ENCODE peak calls at places on chromosome 16, in nine cellular contexts. One of them, this sample, is unnamed.

GRCh38 chr16:67068212-67068753 is 39.3 kb downstream of the CBFB start:
- DNase-seq in cardiac muscle cell: no peak
- DNase-seq in stimulated activated CD4-positive, alpha-beta T cell treated with anti-CD3 and anti-CD28 coated beads, Interleukin-4, amount 100 ng/mL, for 48 hours: no peak
- DNase-seq in KG1: no peak
- DNase-seq in mesendoderm: no peak
- DNase-seq in pancreas: no peak
- DNase-seq in chondrocyte: no peak
- DNase-seq in RPMI8226: no peak
- DNase-seq in heart left ventricle: no peak
- DNase-seq in this sample: no peak

GRCh38 chr16:70694088-70694487 is 8.2 kb upstream of the MTSS2 start:
- DNase-seq in pancreas: peak; percentile 44
- DNase-seq in KG1: no peak
- DNase-seq in chondrocyte: no peak
- DNase-seq in cardiac muscle cell: no peak
- DNase-seq in heart left ventricle: no peak
- DNase-seq in RPMI8226: no peak
- DNase-seq in mesendoderm: peak; percentile 98
- DNase-seq in stimulated activated CD4-positive, alpha-beta T cell treated with anti-CD3 and anti-CD28 coated beads, Interleukin-4, amount 100 ng/mL, for 48 hours: no peak
- DNase-seq in this sample: no peak

GRCh38 chr16:80526418-80527061 is 14.3 kb upstream of the DYNLRB2 start:
- DNase-seq in pancreas: no peak
- DNase-seq in mesendoderm: peak; percentile 73
- DNase-seq in KG1: peak; percentile 11
- DNase-seq in chondrocyte: no peak
- DNase-seq in RPMI8226: peak; percentile 55
- DNase-seq in stimulated activated CD4-positive, alpha-beta T cell treated with anti-CD3 and anti-CD28 coated beads, Interleukin-4, amount 100 ng/mL, for 48 hours: peak; percentile 30
- DNase-seq in cardiac muscle cell: peak; percentile 79
- DNase-seq in heart left ventricle: peak; percentile 40
- DNase-seq in this sample: peak; percentile 2

GRCh38 chr16:66954097-66954659 is 6.9 kb upstream of the CES3 start:
- DNase-seq in RPMI8226: peak; percentile 86
- DNase-seq in heart left ventricle: peak; percentile 68
- DNase-seq in KG1: peak; percentile 59
- DNase-seq in mesendoderm: peak; percentile 83
- DNase-seq in chondrocyte: no peak
- DNase-seq in pancreas: peak; percentile 71
- DNase-seq in stimulated activated CD4-positive, alpha-beta T cell treated with anti-CD3 and anti-CD28 coated beads, Interleukin-4, amount 100 ng/mL, for 48 hours: peak; percentile 75
- DNase-seq in cardiac muscle cell: peak; percentile 84
- DNase-seq in this sample: peak; percentile 47

GRCh38 chr16:30895592-30896202 is 717 bp upstream of the CTF1 start:
- DNase-seq in cardiac muscle cell: no peak
- DNase-seq in heart left ventricle: no peak
- DNase-seq in RPMI8226: no peak
- DNase-seq in chondrocyte: no peak
- DNase-seq in stimulated activated CD4-positive, alpha-beta T cell treated with anti-CD3 and anti-CD28 coated beads, Interleukin-4, amount 100 ng/mL, for 48 hours: no peak
- DNase-seq in KG1: no peak
- DNase-seq in mesendoderm: peak; percentile 99
- DNase-seq in pancreas: no peak
- DNase-seq in this sample: no peak

GRCh38 chr16:3538222-3538621 is 37.4 kb downstream of the CLUAP1 start:
- DNase-seq in cardiac muscle cell: no peak
- DNase-seq in stimulated activated CD4-positive, alpha-beta T cell treated with anti-CD3 and anti-CD28 coated beads, Interleukin-4, amount 100 ng/mL, for 48 hours: no peak
- DNase-seq in KG1: no peak
- DNase-seq in pancreas: no peak
- DNase-seq in heart left ventricle: no peak
- DNase-seq in mesendoderm: no peak
- DNase-seq in RPMI8226: no peak
- DNase-seq in chondrocyte: no peak
- DNase-seq in this sample: no peak

GRCh38 chr16:1543085-1543896 is 9.8 kb downstream of the TMEM204 start:
- DNase-seq in mesendoderm: peak; percentile 71
- DNase-seq in KG1: peak; percentile 65
- DNase-seq in heart left ventricle: peak; percentile 84
- DNase-seq in RPMI8226: peak; percentile 51
- DNase-seq in pancreas: no peak
- DNase-seq in chondrocyte: no peak
- DNase-seq in cardiac muscle cell: peak; percentile 45
- DNase-seq in stimulated activated CD4-positive, alpha-beta T cell treated with anti-CD3 and anti-CD28 coated beads, Interleukin-4, amount 100 ng/mL, for 48 hours: peak; percentile 54
- DNase-seq in this sample: peak; percentile 7

GRCh38 chr16:85151603-85152413 is 39.5 kb upstream of the CIBAR2 start:
- DNase-seq in heart left ventricle: peak; percentile 91
- DNase-seq in pancreas: peak; percentile 82
- DNase-seq in stimulated activated CD4-positive, alpha-beta T cell treated with anti-CD3 and anti-CD28 coated beads, Interleukin-4, amount 100 ng/mL, for 48 hours: no peak
- DNase-seq in RPMI8226: no peak
- DNase-seq in cardiac muscle cell: no peak
- DNase-seq in mesendoderm: peak; percentile 39
- DNase-seq in chondrocyte: no peak
- DNase-seq in KG1: no peak
- DNase-seq in this sample: no peak

GRCh38 chr16:23895052-23895451 is 59.3 kb downstream of the PRKCB start:
- DNase-seq in pancreas: no peak
- DNase-seq in cardiac muscle cell: no peak
- DNase-seq in RPMI8226: no peak
- DNase-seq in stimulated activated CD4-positive, alpha-beta T cell treated with anti-CD3 and anti-CD28 coated beads, Interleukin-4, amount 100 ng/mL, for 48 hours: no peak
- DNase-seq in heart left ventricle: no peak
- DNase-seq in mesendoderm: no peak
- DNase-seq in KG1: no peak
- DNase-seq in chondrocyte: no peak
- DNase-seq in this sample: no peak

GRCh38 chr16:19084139-19084538 is 16.7 kb downstream of the COQ7 start:
- DNase-seq in RPMI8226: no peak
- DNase-seq in pancreas: no peak
- DNase-seq in mesendoderm: no peak
- DNase-seq in stimulated activated CD4-positive, alpha-beta T cell treated with anti-CD3 and anti-CD28 coated beads, Interleukin-4, amount 100 ng/mL, for 48 hours: no peak
- DNase-seq in cardiac muscle cell: no peak
- DNase-seq in chondrocyte: no peak
- DNase-seq in heart left ventricle: no peak
- DNase-seq in KG1: no peak
- DNase-seq in this sample: no peak

GRCh38 chr16:25126820-25127232 is 15.3 kb downstream of the LCMT1 start:
- DNase-seq in mesendoderm: peak; percentile 53
- DNase-seq in chondrocyte: no peak
- DNase-seq in KG1: no peak
- DNase-seq in RPMI8226: no peak
- DNase-seq in cardiac muscle cell: peak; percentile 51
- DNase-seq in heart left ventricle: no peak
- DNase-seq in stimulated activated CD4-positive, alpha-beta T cell treated with anti-CD3 and anti-CD28 coated beads, Interleukin-4, amount 100 ng/mL, for 48 hours: peak; percentile 20
- DNase-seq in pancreas: no peak
- DNase-seq in this sample: no peak